ENCODE peak calls at places on chromosomes 4 and X, in seven cellular contexts. One of them, this sample, is unnamed.

GRCh38 chr4:66569228-66569627 is 898.9 kb upstream of the EPHA5 start:
- DNase-seq in dorsolateral prefrontal cortex: no peak
- DNase-seq in neural crest cell: no peak
- DNase-seq in H7: peak
- DNase-seq in NCI-H1417: no peak
- DNase-seq in body of pancreas: no peak
- DNase-seq in activated gamma-delta T cell: no peak
- DNase-seq in this sample: no peak

GRCh38 chr4:7403001-7403400 is 31.7 kb downstream of the PSAPL1 start:
- DNase-seq in dorsolateral prefrontal cortex: no peak
- DNase-seq in neural crest cell: no peak
- DNase-seq in H7: no peak
- DNase-seq in NCI-H1417: no peak
- DNase-seq in body of pancreas: peak
- DNase-seq in activated gamma-delta T cell: no peak
- DNase-seq in this sample: no peak

GRCh38 chr4:186693159-186693815 is 30.4 kb downstream of the FAT1 start:
- DNase-seq in dorsolateral prefrontal cortex: no peak
- DNase-seq in neural crest cell: no peak
- DNase-seq in H7: no peak
- DNase-seq in NCI-H1417: no peak
- DNase-seq in body of pancreas: peak
- DNase-seq in activated gamma-delta T cell: no peak
- DNase-seq in this sample: no peak

GRCh38 chr4:184265566-184266351 is 48.1 kb upstream of the ENPP6 start:
- DNase-seq in dorsolateral prefrontal cortex: no peak
- DNase-seq in neural crest cell: no peak
- DNase-seq in H7: no peak
- DNase-seq in NCI-H1417: no peak
- DNase-seq in body of pancreas: no peak
- DNase-seq in activated gamma-delta T cell: no peak
- DNase-seq in this sample: no peak

GRCh38 chrX:17812763-17813162 is 48.3 kb downstream of the RAI2 start:
- DNase-seq in dorsolateral prefrontal cortex: no peak
- DNase-seq in neural crest cell: no peak
- DNase-seq in H7: peak
- DNase-seq in NCI-H1417: peak
- DNase-seq in body of pancreas: no peak
- DNase-seq in activated gamma-delta T cell: no peak
- DNase-seq in this sample: no peak

GRCh38 chr4:31328921-31329320 is 608.8 kb downstream of the PCDH7 start:
- DNase-seq in dorsolateral prefrontal cortex: no peak
- DNase-seq in neural crest cell: no peak
- DNase-seq in H7: no peak
- DNase-seq in NCI-H1417: no peak
- DNase-seq in body of pancreas: no peak
- DNase-seq in activated gamma-delta T cell: no peak
- DNase-seq in this sample: peak

GRCh38 chr4:20544645-20545044 is 155.6 kb upstream of the PACRGL start:
- DNase-seq in dorsolateral prefrontal cortex: no peak
- DNase-seq in neural crest cell: no peak
- DNase-seq in H7: peak
- DNase-seq in NCI-H1417: peak
- DNase-seq in body of pancreas: no peak
- DNase-seq in activated gamma-delta T cell: no peak
- DNase-seq in this sample: no peak

GRCh38 chr4:27278615-27279014 is 418.0 kb downstream of the STIM2 start:
- DNase-seq in dorsolateral prefrontal cortex: no peak
- DNase-seq in neural crest cell: peak
- DNase-seq in H7: peak
- DNase-seq in NCI-H1417: peak
- DNase-seq in body of pancreas: no peak
- DNase-seq in activated gamma-delta T cell: no peak
- DNase-seq in this sample: no peak

GRCh38 chr4:82948647-82949204 is 48.2 kb downstream of the THAP9 start:
- DNase-seq in dorsolateral prefrontal cortex: no peak
- DNase-seq in neural crest cell: no peak
- DNase-seq in H7: no peak
- DNase-seq in NCI-H1417: no peak
- DNase-seq in body of pancreas: no peak
- DNase-seq in activated gamma-delta T cell: no peak
- DNase-seq in this sample: no peak

GRCh38 chr4:14184265-14184664 is 556.7 kb upstream of the BOD1L1 start:
- DNase-seq in dorsolateral prefrontal cortex: peak
- DNase-seq in neural crest cell: no peak
- DNase-seq in H7: peak
- DNase-seq in NCI-H1417: no peak
- DNase-seq in body of pancreas: no peak
- DNase-seq in activated gamma-delta T cell: no peak
- DNase-seq in this sample: no peak

GRCh38 chr4:33841120-33841519 is 2403.2 kb downstream of the ARAP2 start:
- DNase-seq in dorsolateral prefrontal cortex: no peak
- DNase-seq in neural crest cell: no peak
- DNase-seq in H7: peak
- DNase-seq in NCI-H1417: no peak
- DNase-seq in body of pancreas: no peak
- DNase-seq in activated gamma-delta T cell: no peak
- DNase-seq in this sample: no peak

GRCh38 chrX:123959281-123960063 is 2.0 kb upstream of the STAG2 start:
- DNase-seq in dorsolateral prefrontal cortex: no peak
- DNase-seq in neural crest cell: peak
- DNase-seq in H7: peak
- DNase-seq in NCI-H1417: peak
- DNase-seq in body of pancreas: peak
- DNase-seq in activated gamma-delta T cell: no peak
- DNase-seq in this sample: peak

GRCh38 chrX:151754641-151755215 is 20.2 kb downstream of the CNGA2 start:
- DNase-seq in dorsolateral prefrontal cortex: no peak
- DNase-seq in neural crest cell: no peak
- DNase-seq in H7: no peak
- DNase-seq in NCI-H1417: no peak
- DNase-seq in body of pancreas: no peak
- DNase-seq in activated gamma-delta T cell: no peak
- DNase-seq in this sample: no peak

GRCh38 chr4:110196871-110197420 is 1.5 kb downstream of the ELOVL6 start:
- DNase-seq in dorsolateral prefrontal cortex: peak
- DNase-seq in neural crest cell: peak
- DNase-seq in H7: peak
- DNase-seq in NCI-H1417: peak
- DNase-seq in body of pancreas: peak
- DNase-seq in activated gamma-delta T cell: peak
- DNase-seq in this sample: peak

GRCh38 chrX:110412971-110413726 is 54.5 kb downstream of the RTL9 start:
- DNase-seq in dorsolateral prefrontal cortex: peak
- DNase-seq in neural crest cell: peak
- DNase-seq in H7: peak
- DNase-seq in NCI-H1417: peak
- DNase-seq in body of pancreas: peak
- DNase-seq in activated gamma-delta T cell: no peak
- DNase-seq in this sample: peak

This sample was measured in hippocampal formation.